ENCODE peak calls at places on chromosomes 5 and 9, in five cellular contexts. P, B, Z, V and X are unnamed samples.

GRCh38 chr5:119327018-119327417 is 28.8 kb upstream of the TNFAIP8 start:
- DNase-seq in P (no peak), B (no peak), Z (no peak), V (no peak), X (peak; percentile 60)

GRCh38 chr5:81749562-81750307 is 1.2 kb downstream of the SSBP2 start:
- DNase-seq in P (no peak), B (no peak), Z (peak; percentile 98), V (peak; percentile 80), X (peak; percentile 63)

GRCh38 chr9:109771796-109772525 is 8.0 kb upstream of the PALM2AKAP2 start:
- DNase-seq in P (no peak), B (no peak), Z (no peak), V (no peak), X (peak; percentile 45)

GRCh38 chr5:136518814-136519213 is 153.5 kb upstream of the TRPC7 start:
- DNase-seq in P (peak; percentile 46), B (no peak), Z (no peak), V (no peak), X (peak; percentile 4)

GRCh38 chr9:136399176-136400037 is 563 bp downstream of the SNAPC4 start:
- DNase-seq in P (peak; percentile 22), B (no peak), Z (peak; percentile 44), V (peak; percentile 48), X (peak; percentile 65)

GRCh38 chr5:126884269-126884819 is 107.4 kb downstream of the LMNB1 start:
- DNase-seq in P (peak; percentile 94), B (peak; percentile 10), Z (no peak), V (no peak), X (peak; percentile 93)

GRCh38 chr5:5886353-5886752 is 463.9 kb downstream of the ICE1 start:
- DNase-seq in P (no peak), B (no peak), Z (no peak), V (no peak), X (no peak)

GRCh38 chr5:32311404-32312193 is 1.1 kb downstream of the MTMR12 start:
- DNase-seq in P (no peak), B (no peak), Z (peak; percentile 90), V (peak; percentile 15), X (peak; percentile 57)

GRCh38 chr5:157552650-157553049 is 22.9 kb downstream of the ADAM19 start:
- DNase-seq in P (no peak), B (no peak), Z (no peak), V (no peak), X (no peak)

GRCh38 chr5:172859966-172860365 is 25.9 kb downstream of the ERGIC1 start:
- DNase-seq in P (peak; percentile 13), B (no peak), Z (no peak), V (no peak), X (no peak)

GRCh38 chr5:71757590-71758543 is 38.8 kb downstream of the CARTPT start:
- DNase-seq in P (peak; percentile 72), B (peak; percentile 61), Z (peak; percentile 17), V (peak; percentile 75), X (peak; percentile 83)

GRCh38 chr9:79221084-79221483 is 350.7 kb upstream of the TLE4 start:
- DNase-seq in P (peak; percentile 76), B (no peak), Z (no peak), V (no peak), X (peak; percentile 99)

GRCh38 chr5:172085738-172086137 is 79.3 kb upstream of the FBXW11 start:
- DNase-seq in P (no peak), B (no peak), Z (no peak), V (no peak), X (no peak)

GRCh38 chr9:76414656-76415055 is 20.4 kb upstream of the RFK start:
- DNase-seq in P (peak; percentile 18), B (no peak), Z (peak; percentile 49), V (no peak), X (no peak)

GRCh38 chr9:130736834-130737233 is 43.3 kb downstream of the EXOSC2 start:
- DNase-seq in P (no peak), B (no peak), Z (no peak), V (no peak), X (no peak)

GRCh38 chr5:102823441-102823874 is 68.4 kb downstream of the PAM start:
- DNase-seq in P (no peak), B (peak; percentile 13), Z (no peak), V (no peak), X (peak; percentile 85)

GRCh38 chr5:180072556-180072955 is 997 bp upstream of the RNF130 start:
- DNase-seq in P (no peak), B (no peak), Z (no peak), V (no peak), X (no peak)

GRCh38 chr9:22008662-22009562 is at the start of gene CDKN2B:
- DNase-seq in P (peak; percentile 95), B (peak; percentile 80), Z (peak; percentile 90), V (peak; percentile 98), X (peak; percentile 98)

GRCh38 chr9:120383611-120383998 is 196.4 kb downstream of the CDK5RAP2 start:
- DNase-seq in P (no peak), B (no peak), Z (no peak), V (no peak), X (no peak)

GRCh38 chr9:35795701-35796100 is 4.3 kb downstream of the NPR2 start:
- DNase-seq in P (peak; percentile 67), B (no peak), Z (no peak), V (no peak), X (peak; percentile 18)

GRCh38 chr5:143155445-143155844 is 248.0 kb downstream of the NR3C1 start:
- DNase-seq in P (no peak), B (no peak), Z (no peak), V (no peak), X (peak; percentile 56)

GRCh38 chr9:121075251-121076036 is 689 bp downstream of the CNTRL start:
- DNase-seq in P (peak; percentile 19), B (no peak), Z (peak; percentile 59), V (peak; percentile 28), X (peak; percentile 54)

GRCh38 chr9:71692337-71692736 is 76.0 kb downstream of the CEMIP2 start:
- DNase-seq in P (no peak), B (no peak), Z (no peak), V (no peak), X (peak; percentile 42)

GRCh38 chr9:88053888-88054501 is 79.7 kb upstream of the CDK20 start:
- DNase-seq in P (no peak), B (no peak), Z (no peak), V (no peak), X (no peak)

GRCh38 chr5:180598316-180598701 is 7.0 kb upstream of the SCGB3A1 start:
- DNase-seq in P (no peak), B (no peak), Z (no peak), V (no peak), X (no peak)

GRCh38 chr9:129850821-129851540 is 15.7 kb downstream of the USP20 start:
- DNase-seq in P (no peak), B (no peak), Z (no peak), V (no peak), X (no peak)

GRCh38 chr9:33884856-33885701 is 68.1 kb downstream of the UBE2R2 start:
- DNase-seq in P (peak; percentile 46), B (no peak), Z (no peak), V (no peak), X (peak; percentile 28)
- TF ChIP-seq EZH2phosphoT487 in P (no peak), B (no peak), Z (no peak), V (no peak), X (no peak)

DNA sequence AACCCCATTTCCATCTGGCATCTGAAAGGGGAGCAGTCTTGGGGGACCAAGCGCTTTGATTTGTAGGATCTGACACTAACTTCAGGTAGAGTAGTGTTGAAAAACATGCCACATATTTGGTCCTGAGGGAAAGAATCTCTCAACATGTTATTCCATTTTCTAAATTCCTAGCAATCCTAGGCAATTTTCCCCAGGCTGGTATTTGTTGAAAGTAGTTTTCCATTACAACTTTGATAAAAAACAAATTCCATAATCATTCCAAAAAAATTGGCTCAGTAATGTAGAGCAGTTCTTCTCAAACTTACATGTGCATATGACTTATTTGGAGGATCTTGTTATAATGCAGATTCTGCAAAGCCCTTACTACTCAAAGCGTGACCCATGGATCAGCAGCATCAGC is 477.9 kb downstream of the ACTL7B start:
- DNase-seq in P (no peak), B (no peak), Z (no peak), V (no peak), X (no peak)
- TF ChIP-seq EZH2phosphoT487 in P (no peak), B (no peak), Z (no peak), V (no peak), X (no peak)

GRCh38 chr5:138528208-138528607 is 14.8 kb downstream of the ETF1 start:
- DNase-seq in P (no peak), B (no peak), Z (no peak), V (no peak), X (peak; percentile 34)
- TF ChIP-seq EZH2phosphoT487 in P (no peak), B (no peak), Z (no peak), V (no peak), X (no peak)

DNA sequence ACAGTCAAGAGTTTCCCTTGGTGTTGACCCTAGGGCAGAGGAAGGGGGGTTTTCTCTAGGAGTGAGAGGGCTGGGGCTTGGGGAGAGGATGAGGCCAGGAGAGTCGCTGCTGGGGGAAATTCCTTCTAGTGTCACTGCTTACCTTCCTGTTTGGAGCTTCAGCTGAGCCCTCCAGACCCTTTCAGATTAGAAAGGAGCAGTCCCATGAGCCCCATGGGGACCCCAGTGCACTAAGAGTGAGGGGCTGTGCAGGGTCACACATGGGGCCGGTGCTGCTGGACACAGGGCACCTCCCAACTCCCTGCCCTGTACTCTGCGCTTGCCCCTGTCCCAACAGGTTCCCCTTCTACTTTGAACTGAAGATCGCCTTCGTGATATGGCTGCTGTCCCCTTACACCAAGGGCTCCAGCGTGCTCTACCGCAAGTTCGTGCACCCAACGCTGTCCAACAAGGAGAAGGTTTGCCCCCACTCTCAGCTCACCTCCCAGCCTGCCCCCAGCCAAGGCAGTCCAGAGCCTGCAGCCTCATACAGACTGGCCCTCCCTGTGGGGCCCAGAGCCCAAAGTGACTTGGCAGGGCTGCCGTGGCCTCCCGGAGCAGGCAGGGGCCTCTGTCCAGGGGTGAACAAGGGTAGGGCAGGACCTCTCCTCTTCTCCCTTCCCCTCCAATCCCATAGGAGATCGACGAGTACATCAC is 5.4 kb downstream of the REEP2 start:
- DNase-seq in P (no peak), B (no peak), Z (no peak), V (no peak), X (no peak)
- TF ChIP-seq EZH2phosphoT487 in P (no peak), B (no peak), Z (no peak), V (no peak), X (no peak)

DNA sequence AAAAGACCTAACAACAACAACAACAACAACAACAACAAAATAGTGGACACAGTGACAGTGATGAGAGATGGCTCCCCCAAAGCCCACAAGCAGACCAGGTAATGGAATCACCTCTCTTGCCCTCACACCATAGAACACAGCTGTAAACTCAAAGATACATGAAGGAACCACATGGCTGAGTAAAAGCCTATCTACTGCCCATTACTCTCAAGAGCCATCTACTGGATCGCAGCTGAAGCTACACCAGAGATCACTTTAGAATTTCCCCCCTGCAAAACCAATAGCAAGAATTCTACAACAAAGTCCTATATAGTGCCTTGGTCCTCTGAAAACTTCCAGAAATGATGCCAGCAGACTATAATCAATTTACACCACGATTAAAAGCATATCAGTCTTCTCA is 1537.6 kb upstream of the CDH9 start:
- DNase-seq in P (peak; percentile 54), B (no peak), Z (peak; percentile 12), V (peak; percentile 5), X (no peak)
- TF ChIP-seq EZH2phosphoT487 in P (no peak), B (no peak), Z (no peak), V (no peak), X (no peak)

GRCh38 chr5:160635046-160635445 is 213.4 kb downstream of the PTTG1 start:
- DNase-seq in P (no peak), B (no peak), Z (no peak), V (no peak), X (no peak)
- TF ChIP-seq EZH2phosphoT487 in P (no peak), B (no peak), Z (no peak), V (no peak), X (no peak)